ENCODE peak calls at places on chromosome 17, in six cellular contexts. V is upper lobe of right lung, R is astrocyte of the spinal cord, I is retina, N is C1 segment of cervical spinal cord, K is fibroblast of mammary gland. X is an unnamed sample.

GRCh38 chr17:67132366-67132765 is 88.0 kb downstream of the CACNG1 start:
- DNase-seq in I (no peak), R (no peak), V (no peak), N (no peak), K (no peak), X (no peak)

GRCh38 chr17:13182854-13183253 is 165.0 kb upstream of the ELAC2 start:
- DNase-seq in K (no peak), V (no peak), I (no peak), R (no peak), N (no peak), X (no peak)

GRCh38 chr17:71438631-71439146 is 682.1 kb upstream of the SOX9 start:
- DNase-seq in R (peak; percentile 96), K (peak; percentile 94), I (peak; percentile 63), V (no peak), N (no peak), X (peak; percentile 86)

GRCh38 chr17:49387374-49388289 is 25.6 kb upstream of the ZNF652 start:
- DNase-seq in V (no peak), K (no peak), I (no peak), N (no peak), R (no peak), X (no peak)

GRCh38 chr17:41178843-41179616 is 1.0 kb upstream of the KRTAP4-2 start:
- DNase-seq in V (no peak), R (no peak), I (no peak), N (no peak), K (peak; percentile 70), X (no peak)

GRCh38 chr17:12928736-12929135 is 89.1 kb downstream of the ELAC2 start:
- DNase-seq in I (no peak), N (no peak), K (peak; percentile 28), R (peak; percentile 3), V (no peak), X (no peak)

GRCh38 chr17:64218066-64218465 is 45.0 kb downstream of the TEX2 start:
- DNase-seq in V (no peak), R (no peak), K (no peak), N (no peak), I (no peak), X (no peak)

GRCh38 chr17:50778471-50778870 is 11.2 kb upstream of the ANKRD40CL start:
- DNase-seq in R (no peak), K (no peak), N (no peak), V (no peak), I (no peak), X (no peak)

GRCh38 chr17:32936894-32937500 is 9.0 kb downstream of the TMEM98 start:
- DNase-seq in K (peak; percentile 76), I (peak; percentile 86), V (peak; percentile 85), R (peak; percentile 61), N (no peak), X (peak; percentile 55)

GRCh38 chr17:57921342-57921741 is 33.9 kb downstream of the CUEDC1 start:
- DNase-seq in V (no peak), I (no peak), K (peak; percentile 39), R (no peak), N (no peak), X (peak; percentile 67)

GRCh38 chr17:60364006-60364405 is 27.9 kb downstream of the USP32 start:
- DNase-seq in K (no peak), R (no peak), V (no peak), N (no peak), I (no peak), X (no peak)

GRCh38 chr17:81261096-81261495 is 22.0 kb downstream of the NDUFAF8 start:
- DNase-seq in I (no peak), V (no peak), K (no peak), N (no peak), R (no peak), X (no peak)

X was measured in foreskin melanocyte.